ENCODE peak calls at places on chromosomes 5 and 9, in five cellular contexts. One of them, this sample, is unnamed.

GRCh38 chr9:90142580-90142979 is 500.0 kb downstream of the DIRAS2 start:
- DNase-seq in anterior cingulate cortex: no peak
- DNase-seq in RWPE1: peak
- DNase-seq in H54: no peak
- DNase-seq in stimulated activated CD8-positive, alpha-beta memory T cell treated with anti-CD3 and anti-CD28 coated beads, Interleukin-7, amount 100 ng/mL, for 24 hours: peak
- DNase-seq in this sample: peak

GRCh38 chr5:110038297-110038997 is 348.7 kb downstream of the MAN2A1 start:
- DNase-seq in anterior cingulate cortex: no peak
- DNase-seq in RWPE1: no peak
- DNase-seq in H54: no peak
- DNase-seq in stimulated activated CD8-positive, alpha-beta memory T cell treated with anti-CD3 and anti-CD28 coated beads, Interleukin-7, amount 100 ng/mL, for 24 hours: no peak
- DNase-seq in this sample: no peak

GRCh38 chr5:151459680-151460079 is 12.3 kb downstream of the SLC36A1 start:
- DNase-seq in anterior cingulate cortex: no peak
- DNase-seq in RWPE1: no peak
- DNase-seq in H54: no peak
- DNase-seq in stimulated activated CD8-positive, alpha-beta memory T cell treated with anti-CD3 and anti-CD28 coated beads, Interleukin-7, amount 100 ng/mL, for 24 hours: no peak
- DNase-seq in this sample: no peak

GRCh38 chr9:8652282-8652681 is 852.7 kb upstream of the DMAC1 start:
- DNase-seq in anterior cingulate cortex: no peak
- DNase-seq in RWPE1: no peak
- DNase-seq in H54: no peak
- DNase-seq in stimulated activated CD8-positive, alpha-beta memory T cell treated with anti-CD3 and anti-CD28 coated beads, Interleukin-7, amount 100 ng/mL, for 24 hours: no peak
- DNase-seq in this sample: no peak

GRCh38 chr5:176845392-176845713 is 35.0 kb downstream of the UNC5A start:
- DNase-seq in anterior cingulate cortex: no peak
- DNase-seq in RWPE1: no peak
- DNase-seq in H54: no peak
- DNase-seq in stimulated activated CD8-positive, alpha-beta memory T cell treated with anti-CD3 and anti-CD28 coated beads, Interleukin-7, amount 100 ng/mL, for 24 hours: no peak
- DNase-seq in this sample: no peak

GRCh38 chr5:132237670-132238069 is 10.0 kb upstream of the P4HA2 start:
- DNase-seq in anterior cingulate cortex: no peak
- DNase-seq in RWPE1: no peak
- DNase-seq in H54: no peak
- DNase-seq in stimulated activated CD8-positive, alpha-beta memory T cell treated with anti-CD3 and anti-CD28 coated beads, Interleukin-7, amount 100 ng/mL, for 24 hours: no peak
- DNase-seq in this sample: no peak

GRCh38 chr5:169876376-169876775 is 103.9 kb downstream of the INSYN2B start:
- DNase-seq in anterior cingulate cortex: no peak
- DNase-seq in RWPE1: no peak
- DNase-seq in H54: no peak
- DNase-seq in stimulated activated CD8-positive, alpha-beta memory T cell treated with anti-CD3 and anti-CD28 coated beads, Interleukin-7, amount 100 ng/mL, for 24 hours: no peak
- DNase-seq in this sample: no peak

GRCh38 chr5:42855811-42856210 is 44.1 kb upstream of the SELENOP start:
- DNase-seq in anterior cingulate cortex: no peak
- DNase-seq in RWPE1: no peak
- DNase-seq in H54: no peak
- DNase-seq in stimulated activated CD8-positive, alpha-beta memory T cell treated with anti-CD3 and anti-CD28 coated beads, Interleukin-7, amount 100 ng/mL, for 24 hours: no peak
- DNase-seq in this sample: no peak

GRCh38 chr9:91060520-91061343 is 259.1 kb downstream of the SYK start:
- DNase-seq in anterior cingulate cortex: no peak
- DNase-seq in RWPE1: peak
- DNase-seq in H54: peak
- DNase-seq in stimulated activated CD8-positive, alpha-beta memory T cell treated with anti-CD3 and anti-CD28 coated beads, Interleukin-7, amount 100 ng/mL, for 24 hours: no peak
- DNase-seq in this sample: peak

GRCh38 chr5:6736524-6737042 is 23.4 kb downstream of the TENT4A start:
- DNase-seq in anterior cingulate cortex: no peak
- DNase-seq in RWPE1: no peak
- DNase-seq in H54: no peak
- DNase-seq in stimulated activated CD8-positive, alpha-beta memory T cell treated with anti-CD3 and anti-CD28 coated beads, Interleukin-7, amount 100 ng/mL, for 24 hours: no peak
- DNase-seq in this sample: no peak

GRCh38 chr5:127615916-127616315 is 33.0 kb upstream of the CTXN3 start:
- DNase-seq in anterior cingulate cortex: no peak
- DNase-seq in RWPE1: peak
- DNase-seq in H54: no peak
- DNase-seq in stimulated activated CD8-positive, alpha-beta memory T cell treated with anti-CD3 and anti-CD28 coated beads, Interleukin-7, amount 100 ng/mL, for 24 hours: no peak
- DNase-seq in this sample: no peak

GRCh38 chr5:39414429-39414828 is 10.4 kb downstream of the DAB2 start:
- DNase-seq in anterior cingulate cortex: no peak
- DNase-seq in RWPE1: no peak
- DNase-seq in H54: no peak
- DNase-seq in stimulated activated CD8-positive, alpha-beta memory T cell treated with anti-CD3 and anti-CD28 coated beads, Interleukin-7, amount 100 ng/mL, for 24 hours: no peak
- DNase-seq in this sample: no peak

GRCh38 chr9:95689669-95690068 is 172.9 kb upstream of the PTCH1 start:
- DNase-seq in anterior cingulate cortex: no peak
- DNase-seq in RWPE1: no peak
- DNase-seq in H54: no peak
- DNase-seq in stimulated activated CD8-positive, alpha-beta memory T cell treated with anti-CD3 and anti-CD28 coated beads, Interleukin-7, amount 100 ng/mL, for 24 hours: no peak
- DNase-seq in this sample: no peak

GRCh38 chr5:43780586-43780985 is 177.6 kb downstream of the NNT start:
- DNase-seq in anterior cingulate cortex: no peak
- DNase-seq in RWPE1: no peak
- DNase-seq in H54: no peak
- DNase-seq in stimulated activated CD8-positive, alpha-beta memory T cell treated with anti-CD3 and anti-CD28 coated beads, Interleukin-7, amount 100 ng/mL, for 24 hours: no peak
- DNase-seq in this sample: peak

GRCh38 chr9:128001411-128002298 is 20.9 kb upstream of the EEIG1 start:
- DNase-seq in anterior cingulate cortex: no peak
- DNase-seq in RWPE1: peak
- DNase-seq in H54: peak
- DNase-seq in stimulated activated CD8-positive, alpha-beta memory T cell treated with anti-CD3 and anti-CD28 coated beads, Interleukin-7, amount 100 ng/mL, for 24 hours: no peak
- DNase-seq in this sample: peak

GRCh38 chr9:77569335-77569734 is 78.8 kb downstream of the GNA14 start:
- DNase-seq in anterior cingulate cortex: no peak
- DNase-seq in RWPE1: no peak
- DNase-seq in H54: no peak
- DNase-seq in stimulated activated CD8-positive, alpha-beta memory T cell treated with anti-CD3 and anti-CD28 coated beads, Interleukin-7, amount 100 ng/mL, for 24 hours: no peak
- DNase-seq in this sample: no peak